ENCODE peak calls at places on chromosomes 2 and 18, in ten cellular contexts. One of them, this sample, is unnamed.

GRCh38 chr2:229768235-229768634 is 53.9 kb upstream of the DNER start:
- DNase-seq in stomach: no peak
- DNase-seq in sigmoid colon: no peak
- DNase-seq in HepG2: no peak
- DNase-seq in upper lobe of left lung: no peak
- DNase-seq in K562: no peak
- DNase-seq in suprapubic skin: no peak
- DNase-seq in GM12878: no peak
- DNase-seq in H1: no peak
- DNase-seq in esophagus muscularis mucosa: no peak
- DNase-seq in this sample: no peak

GRCh38 chr18:45801396-45802004 is 24.0 kb upstream of the SIGLEC15 start:
- DNase-seq in stomach: no peak
- DNase-seq in sigmoid colon: no peak
- DNase-seq in HepG2: no peak
- DNase-seq in upper lobe of left lung: no peak
- DNase-seq in K562: no peak
- DNase-seq in suprapubic skin: no peak
- DNase-seq in GM12878: no peak
- DNase-seq in H1: no peak
- DNase-seq in esophagus muscularis mucosa: no peak
- DNase-seq in this sample: no peak

GRCh38 chr2:111184725-111185495 is 64.2 kb downstream of the BCL2L11 start:
- DNase-seq in stomach: no peak
- DNase-seq in sigmoid colon: no peak
- DNase-seq in HepG2: no peak
- DNase-seq in upper lobe of left lung: peak; percentile 51
- DNase-seq in K562: no peak
- DNase-seq in suprapubic skin: no peak
- DNase-seq in GM12878: no peak
- DNase-seq in H1: no peak
- DNase-seq in esophagus muscularis mucosa: no peak
- DNase-seq in this sample: no peak

GRCh38 chr2:31523871-31524492 is 56.8 kb downstream of the SRD5A2 start:
- DNase-seq in stomach: peak; percentile 55
- DNase-seq in sigmoid colon: no peak
- DNase-seq in HepG2: peak; percentile 56
- DNase-seq in upper lobe of left lung: peak; percentile 25
- DNase-seq in K562: peak; percentile 59
- DNase-seq in suprapubic skin: no peak
- DNase-seq in GM12878: no peak
- DNase-seq in H1: no peak
- DNase-seq in esophagus muscularis mucosa: peak; percentile 87
- DNase-seq in this sample: peak; percentile 49

GRCh38 chr18:32093106-32093511 is 1.4 kb downstream of the RNF138 start:
- DNase-seq in stomach: peak; percentile 59
- DNase-seq in sigmoid colon: peak; percentile 77
- DNase-seq in HepG2: peak; percentile 16
- DNase-seq in upper lobe of left lung: peak; percentile 67
- DNase-seq in K562: peak; percentile 69
- DNase-seq in suprapubic skin: peak; percentile 78
- DNase-seq in GM12878: no peak
- DNase-seq in H1: no peak
- DNase-seq in esophagus muscularis mucosa: no peak
- DNase-seq in this sample: peak; percentile 61

GRCh38 chr2:106638043-106638442 is 150.9 kb downstream of the CD8B2 start:
- DNase-seq in stomach: no peak
- DNase-seq in sigmoid colon: no peak
- DNase-seq in HepG2: no peak
- DNase-seq in upper lobe of left lung: no peak
- DNase-seq in K562: peak; percentile 11
- DNase-seq in suprapubic skin: no peak
- DNase-seq in GM12878: no peak
- DNase-seq in H1: no peak
- DNase-seq in esophagus muscularis mucosa: no peak
- DNase-seq in this sample: no peak

GRCh38 chr2:2773692-2774091 is 442.6 kb upstream of the MYT1L start:
- DNase-seq in stomach: no peak
- DNase-seq in sigmoid colon: no peak
- DNase-seq in HepG2: no peak
- DNase-seq in upper lobe of left lung: no peak
- DNase-seq in K562: no peak
- DNase-seq in suprapubic skin: no peak
- DNase-seq in GM12878: no peak
- DNase-seq in H1: no peak
- DNase-seq in esophagus muscularis mucosa: no peak
- DNase-seq in this sample: no peak

GRCh38 chr18:34494359-34494696 is 215.8 kb upstream of the DTNA start:
- DNase-seq in stomach: no peak
- DNase-seq in sigmoid colon: peak; percentile 59
- DNase-seq in HepG2: peak; percentile 3
- DNase-seq in upper lobe of left lung: no peak
- DNase-seq in K562: no peak
- DNase-seq in suprapubic skin: no peak
- DNase-seq in GM12878: no peak
- DNase-seq in H1: no peak
- DNase-seq in esophagus muscularis mucosa: no peak
- DNase-seq in this sample: no peak

GRCh38 chr18:67513285-67513684 is 3.2 kb downstream of the DSEL start:
- DNase-seq in stomach: no peak
- DNase-seq in sigmoid colon: no peak
- DNase-seq in HepG2: peak; percentile 3
- DNase-seq in upper lobe of left lung: no peak
- DNase-seq in K562: no peak
- DNase-seq in suprapubic skin: no peak
- DNase-seq in GM12878: no peak
- DNase-seq in H1: no peak
- DNase-seq in esophagus muscularis mucosa: no peak
- DNase-seq in this sample: no peak

GRCh38 chr2:230758566-230759480 is 46.2 kb downstream of the CAB39 start:
- DNase-seq in stomach: no peak
- DNase-seq in sigmoid colon: no peak
- DNase-seq in HepG2: no peak
- DNase-seq in upper lobe of left lung: no peak
- DNase-seq in K562: no peak
- DNase-seq in suprapubic skin: no peak
- DNase-seq in GM12878: no peak
- DNase-seq in H1: no peak
- DNase-seq in esophagus muscularis mucosa: no peak
- DNase-seq in this sample: no peak

GRCh38 chr2:164669291-164669690 is 48.0 kb upstream of the GRB14 start:
- DNase-seq in stomach: no peak
- DNase-seq in sigmoid colon: no peak
- DNase-seq in HepG2: no peak
- DNase-seq in upper lobe of left lung: no peak
- DNase-seq in K562: no peak
- DNase-seq in suprapubic skin: no peak
- DNase-seq in GM12878: no peak
- DNase-seq in H1: no peak
- DNase-seq in esophagus muscularis mucosa: no peak
- DNase-seq in this sample: no peak

GRCh38 chr2:109209412-109209811 is 80.4 kb downstream of the SH3RF3 start:
- DNase-seq in stomach: no peak
- DNase-seq in sigmoid colon: peak; percentile 62
- DNase-seq in HepG2: no peak
- DNase-seq in upper lobe of left lung: no peak
- DNase-seq in K562: no peak
- DNase-seq in suprapubic skin: no peak
- DNase-seq in GM12878: no peak
- DNase-seq in H1: no peak
- DNase-seq in esophagus muscularis mucosa: no peak
- DNase-seq in this sample: no peak

GRCh38 chr2:22442051-22442450 is 942.9 kb upstream of the KLHL29 start:
- DNase-seq in stomach: no peak
- DNase-seq in sigmoid colon: no peak
- DNase-seq in HepG2: no peak
- DNase-seq in upper lobe of left lung: no peak
- DNase-seq in K562: no peak
- DNase-seq in suprapubic skin: no peak
- DNase-seq in GM12878: no peak
- DNase-seq in H1: no peak
- DNase-seq in esophagus muscularis mucosa: no peak
- DNase-seq in this sample: no peak

GRCh38 chr18:50099725-50100414 is 95.1 kb downstream of the MYO5B start:
- DNase-seq in stomach: no peak
- DNase-seq in sigmoid colon: no peak
- DNase-seq in HepG2: no peak
- DNase-seq in upper lobe of left lung: no peak
- DNase-seq in K562: no peak
- DNase-seq in suprapubic skin: no peak
- DNase-seq in GM12878: peak; percentile 36
- DNase-seq in H1: no peak
- DNase-seq in esophagus muscularis mucosa: no peak
- DNase-seq in this sample: no peak

GRCh38 chr2:62145478-62146100 is 50.3 kb upstream of the B3GNT2 start:
- DNase-seq in stomach: no peak
- DNase-seq in sigmoid colon: no peak
- DNase-seq in HepG2: no peak
- DNase-seq in upper lobe of left lung: no peak
- DNase-seq in K562: no peak
- DNase-seq in suprapubic skin: no peak
- DNase-seq in GM12878: peak; percentile 83
- DNase-seq in H1: no peak
- DNase-seq in esophagus muscularis mucosa: no peak
- DNase-seq in this sample: no peak

GRCh38 chr18:77054288-77054605 is 78.3 kb downstream of the MBP start:
- DNase-seq in stomach: no peak
- DNase-seq in sigmoid colon: no peak
- DNase-seq in HepG2: no peak
- DNase-seq in upper lobe of left lung: no peak
- DNase-seq in K562: no peak
- DNase-seq in suprapubic skin: no peak
- DNase-seq in GM12878: no peak
- DNase-seq in H1: no peak
- DNase-seq in esophagus muscularis mucosa: no peak
- DNase-seq in this sample: no peak
- TF ChIP-seq EP300 in stomach: no peak
- TF ChIP-seq EP300 in sigmoid colon: no peak
- TF ChIP-seq EP300 in HepG2: no peak
- TF ChIP-seq EP300 in upper lobe of left lung: no peak
- TF ChIP-seq EP300 in K562: no peak
- TF ChIP-seq EP300 in suprapubic skin: no peak
- TF ChIP-seq EP300 in GM12878: no peak
- TF ChIP-seq EP300 in H1: no peak
- TF ChIP-seq EP300 in esophagus muscularis mucosa: no peak
- TF ChIP-seq EP300 in this sample: no peak

GRCh38 chr2:156021326-156022040 is 311.0 kb downstream of the NR4A2 start:
- DNase-seq in stomach: peak; percentile 26
- DNase-seq in sigmoid colon: no peak
- DNase-seq in HepG2: no peak
- DNase-seq in upper lobe of left lung: no peak
- DNase-seq in K562: no peak
- DNase-seq in suprapubic skin: no peak
- DNase-seq in GM12878: no peak
- DNase-seq in H1: no peak
- DNase-seq in esophagus muscularis mucosa: no peak
- DNase-seq in this sample: no peak
- TF ChIP-seq POLR2AphosphoS5 in stomach: peak; percentile 44
- TF ChIP-seq POLR2AphosphoS5 in sigmoid colon: no peak
- TF ChIP-seq POLR2AphosphoS5 in HepG2: no peak
- TF ChIP-seq POLR2AphosphoS5 in upper lobe of left lung: no peak
- TF ChIP-seq POLR2AphosphoS5 in K562: no peak
- TF ChIP-seq POLR2AphosphoS5 in suprapubic skin: no peak
- TF ChIP-seq POLR2AphosphoS5 in GM12878: no peak
- TF ChIP-seq POLR2AphosphoS5 in H1: no peak
- TF ChIP-seq POLR2AphosphoS5 in esophagus muscularis mucosa: no peak
- TF ChIP-seq POLR2AphosphoS5 in this sample: no peak

GRCh38 chr2:235011929-235012631 is 60.3 kb downstream of the SH3BP4 start:
- DNase-seq in stomach: no peak
- DNase-seq in sigmoid colon: peak; percentile 47
- DNase-seq in HepG2: no peak
- DNase-seq in upper lobe of left lung: no peak
- DNase-seq in K562: no peak
- DNase-seq in suprapubic skin: no peak
- DNase-seq in GM12878: no peak
- DNase-seq in H1: no peak
- DNase-seq in esophagus muscularis mucosa: no peak
- DNase-seq in this sample: no peak
- TF ChIP-seq POLR2A in stomach: no peak
- TF ChIP-seq POLR2A in sigmoid colon: no peak
- TF ChIP-seq POLR2A in HepG2: no peak
- TF ChIP-seq POLR2A in upper lobe of left lung: no peak
- TF ChIP-seq POLR2A in K562: no peak
- TF ChIP-seq POLR2A in suprapubic skin: no peak
- TF ChIP-seq POLR2A in GM12878: no peak
- TF ChIP-seq POLR2A in H1: no peak
- TF ChIP-seq POLR2A in esophagus muscularis mucosa: no peak
- TF ChIP-seq POLR2A in this sample: no peak

GRCh38 chr18:74127483-74127750 is 20.2 kb downstream of the FBXO15 start:
- DNase-seq in stomach: no peak
- DNase-seq in sigmoid colon: no peak
- DNase-seq in HepG2: no peak
- DNase-seq in upper lobe of left lung: no peak
- DNase-seq in K562: no peak
- DNase-seq in suprapubic skin: no peak
- DNase-seq in GM12878: no peak
- DNase-seq in H1: no peak
- DNase-seq in esophagus muscularis mucosa: no peak
- DNase-seq in this sample: no peak

GRCh38 chr18:74123200-74123599 is 24.4 kb downstream of the FBXO15 start:
- DNase-seq in stomach: no peak
- DNase-seq in sigmoid colon: no peak
- DNase-seq in HepG2: no peak
- DNase-seq in upper lobe of left lung: no peak
- DNase-seq in K562: no peak
- DNase-seq in suprapubic skin: no peak
- DNase-seq in GM12878: no peak
- DNase-seq in H1: no peak
- DNase-seq in esophagus muscularis mucosa: no peak
- DNase-seq in this sample: no peak

GRCh38 chr18:74126684-74127482 is 20.8 kb downstream of the FBXO15 start:
- DNase-seq in stomach: no peak
- DNase-seq in sigmoid colon: no peak
- DNase-seq in HepG2: no peak
- DNase-seq in upper lobe of left lung: no peak
- DNase-seq in K562: no peak
- DNase-seq in suprapubic skin: no peak
- DNase-seq in GM12878: no peak
- DNase-seq in H1: no peak
- DNase-seq in esophagus muscularis mucosa: no peak
- DNase-seq in this sample: no peak

GRCh38 chr18:74128114-74128513 is 19.5 kb downstream of the FBXO15 start:
- DNase-seq in stomach: no peak
- DNase-seq in sigmoid colon: no peak
- DNase-seq in HepG2: no peak
- DNase-seq in upper lobe of left lung: no peak
- DNase-seq in K562: no peak
- DNase-seq in suprapubic skin: no peak
- DNase-seq in GM12878: no peak
- DNase-seq in H1: no peak
- DNase-seq in esophagus muscularis mucosa: no peak
- DNase-seq in this sample: no peak

DNA sequence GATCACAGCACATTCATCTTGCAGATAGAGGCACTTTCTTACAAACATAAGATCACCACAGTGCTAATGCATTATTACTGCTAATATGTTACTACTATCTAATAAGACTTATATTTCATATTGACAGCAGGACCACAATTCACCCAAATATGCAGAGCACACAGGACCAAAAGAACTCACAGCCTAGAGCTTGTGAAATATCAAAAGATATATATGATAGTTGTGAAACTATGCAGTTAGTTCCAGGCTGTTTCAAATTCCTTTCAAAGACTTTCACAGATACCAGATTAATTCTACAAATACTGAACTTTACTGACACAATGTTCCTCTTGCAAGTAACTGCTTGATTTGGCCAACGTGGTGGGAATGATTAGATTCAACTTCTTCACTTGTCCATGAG is 23.0 kb downstream of the FBXO15 start:
- DNase-seq in stomach: no peak
- DNase-seq in sigmoid colon: no peak
- DNase-seq in HepG2: no peak
- DNase-seq in upper lobe of left lung: no peak
- DNase-seq in K562: no peak
- DNase-seq in suprapubic skin: no peak
- DNase-seq in GM12878: no peak
- DNase-seq in H1: no peak
- DNase-seq in esophagus muscularis mucosa: no peak
- DNase-seq in this sample: no peak
- TF ChIP-seq EP300 in stomach: no peak
- TF ChIP-seq EP300 in sigmoid colon: no peak
- TF ChIP-seq EP300 in HepG2: no peak
- TF ChIP-seq EP300 in upper lobe of left lung: no peak
- TF ChIP-seq EP300 in K562: no peak
- TF ChIP-seq EP300 in suprapubic skin: no peak
- TF ChIP-seq EP300 in GM12878: no peak
- TF ChIP-seq EP300 in H1: no peak
- TF ChIP-seq EP300 in esophagus muscularis mucosa: no peak
- TF ChIP-seq EP300 in this sample: no peak